ENCODE peak calls at places on chromosomes 6 and 20, in five cellular contexts. S, Q, F, V and I are unnamed samples.

GRCh38 chr20:15976047-15976731 is 597.1 kb downstream of the KIF16B start:
- DNase-seq in S (peak), Q (no peak), F (no peak), V (no peak), I (peak)

GRCh38 chr20:1809121-1809520 is 86.1 kb upstream of the SIRPA start:
- DNase-seq in S (no peak), Q (peak), F (peak), V (no peak), I (peak)

GRCh38 chr20:38278150-38278549 is 17.6 kb upstream of the KIAA1755 start:
- DNase-seq in S (peak), Q (no peak), F (no peak), V (no peak), I (peak)

GRCh38 chr6:143449731-143450452 is 603 bp downstream of the ADAT2 start:
- DNase-seq in S (peak), Q (peak), F (no peak), V (no peak), I (peak)

GRCh38 chr6:106098383-106099234 is 12.5 kb downstream of the PRDM1 start:
- DNase-seq in S (no peak), Q (peak), F (no peak), V (no peak), I (peak)

GRCh38 chr20:20466341-20466879 is 98.5 kb downstream of the INSM1 start:
- DNase-seq in S (no peak), Q (peak), F (peak), V (no peak), I (peak)

GRCh38 chr6:129140571-129140970 is 257.6 kb downstream of the LAMA2 start:
- DNase-seq in S (no peak), Q (peak), F (no peak), V (peak), I (peak)

GRCh38 chr20:41003143-41003932 is 25.3 kb upstream of the TOP1 start:
- DNase-seq in S (no peak), Q (peak), F (peak), V (peak), I (peak)

GRCh38 chr20:50980071-50980681 is 21.6 kb downstream of the MOCS3 start:
- DNase-seq in S (no peak), Q (peak), F (peak), V (no peak), I (peak)

GRCh38 chr6:161137839-161138544 is 135.9 kb downstream of the AGPAT4 start:
- DNase-seq in S (no peak), Q (peak), F (no peak), V (no peak), I (peak)

GRCh38 chr6:170176621-170177382 is 114.1 kb downstream of the DLL1 start:
- DNase-seq in S (no peak), Q (no peak), F (no peak), V (peak), I (no peak)

GRCh38 chr20:42938486-42939205 is 251.1 kb downstream of the PTPRT start:
- DNase-seq in S (no peak), Q (no peak), F (no peak), V (no peak), I (no peak)

GRCh38 chr20:61482425-61482887 is 230.4 kb downstream of the CDH4 start:
- DNase-seq in S (no peak), Q (no peak), F (no peak), V (no peak), I (no peak)

GRCh38 chr20:36408219-36408618 is 102.1 kb downstream of the DLGAP4 start:
- DNase-seq in S (peak), Q (peak), F (no peak), V (no peak), I (peak)

GRCh38 chr20:38729767-38730166 is 5.5 kb downstream of the SLC32A1 start:
- DNase-seq in S (no peak), Q (no peak), F (no peak), V (no peak), I (no peak)

GRCh38 chr6:47000842-47001241 is 41.3 kb downstream of the ADGRF1 start:
- DNase-seq in S (no peak), Q (peak), F (no peak), V (no peak), I (no peak)

GRCh38 chr6:74282143-74282689 is 586.2 kb downstream of the CD109 start:
- DNase-seq in S (no peak), Q (no peak), F (no peak), V (no peak), I (no peak)

GRCh38 chr6:139290787-139291294 is 957 bp downstream of the TXLNB start:
- DNase-seq in S (no peak), Q (peak), F (peak), V (peak), I (peak)

GRCh38 chr20:17868146-17868545 is 100.4 kb downstream of the SNX5 start:
- DNase-seq in S (no peak), Q (no peak), F (no peak), V (no peak), I (no peak)

GRCh38 chr6:81465859-81466258 is 286.6 kb downstream of the TENT5A start:
- DNase-seq in S (peak), Q (peak), F (no peak), V (no peak), I (peak)

GRCh38 chr6:39602590-39603319 is 122.5 kb downstream of the KIF6 start:
- DNase-seq in S (no peak), Q (no peak), F (no peak), V (no peak), I (no peak)

GRCh38 chr20:38674178-38675133 is 49.8 kb upstream of the SLC32A1 start:
- DNase-seq in S (peak), Q (peak), F (no peak), V (no peak), I (peak)

DNA sequence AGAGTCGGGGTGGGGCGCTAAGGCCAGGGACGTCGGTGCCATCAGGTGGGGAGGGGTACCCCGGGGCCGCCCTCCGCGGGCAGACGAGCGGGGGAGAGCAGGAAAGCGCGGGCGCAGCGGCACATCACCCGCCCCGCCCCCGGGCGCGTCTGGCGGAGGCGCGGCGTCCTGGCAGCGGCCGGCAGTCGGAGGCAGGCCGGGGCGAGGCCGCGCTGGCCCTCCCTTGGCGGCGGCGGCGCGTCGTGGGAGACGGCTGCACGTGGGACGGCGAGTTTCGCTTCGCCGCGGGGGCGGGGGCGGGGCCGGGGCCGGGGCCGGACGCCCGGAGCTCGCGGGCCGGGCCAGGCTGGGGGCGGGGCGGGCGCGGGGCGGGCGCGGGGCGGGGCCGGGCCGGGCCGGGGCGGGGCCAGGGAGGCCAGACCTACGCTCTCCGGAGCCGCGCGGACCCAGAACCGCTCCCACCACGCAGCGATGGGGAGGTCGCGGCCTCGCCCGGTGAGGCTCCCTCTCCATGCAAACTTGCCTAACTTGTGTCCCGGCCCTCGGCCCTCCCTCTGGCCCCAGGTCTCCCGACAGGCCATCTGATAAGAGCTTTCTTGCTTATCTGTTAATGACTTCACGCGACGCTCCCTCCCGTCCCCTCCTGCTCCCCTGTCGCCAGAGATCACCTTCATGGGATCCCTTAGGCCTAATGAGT is 12.5 kb downstream of the ITPR3 start:
- DNase-seq in S (peak), Q (peak), F (no peak), V (peak), I (peak)
- H3K4me3 ChIP-seq in S (peak), Q (peak), F (peak), V (peak), I (peak)

GRCh38 chr6:52697903-52698302 is 27.0 kb downstream of the TMEM14A start:
- DNase-seq in S (no peak), Q (no peak), F (no peak), V (no peak), I (peak)
- TF ChIP-seq CTCF in S (peak), Q (peak), F (peak), V (no peak), I (peak)

GRCh38 chr20:4699957-4700356 is 21.8 kb upstream of the PRND start:
- DNase-seq in S (no peak), Q (no peak), F (no peak), V (no peak), I (no peak)
- H3K4me3 ChIP-seq in S (no peak), Q (no peak), F (no peak), V (no peak), I (no peak)

GRCh38 chr6:69155467-69155866 is 520.4 kb downstream of the ADGRB3 start:
- DNase-seq in S (no peak), Q (no peak), F (no peak), V (no peak), I (peak)
- TF ChIP-seq CTCF in S (no peak), Q (no peak), F (peak), V (no peak), I (no peak)